ENCODE peak calls at places on chromosomes 1 and 21, in six cellular contexts. One of them, this sample, is unnamed. For H3K4me1, the result is how much of the 10 kb centered on the place peaks cover.

GRCh38 chr1:184210048-184210447 is 158.5 kb downstream of the TSEN15 start:
- ATAC-seq in GM12878: peak
- ATAC-seq in A549: no peak
- ATAC-seq in left lung: peak
- ATAC-seq in pancreas: peak
- ATAC-seq in HCT116: no peak
- ATAC-seq in this sample: no peak

GRCh38 chr21:28111151-28111619 is 881.5 kb downstream of the LTN1 start:
- ATAC-seq in GM12878: no peak
- ATAC-seq in A549: no peak
- ATAC-seq in left lung: peak
- ATAC-seq in pancreas: peak
- ATAC-seq in HCT116: no peak
- ATAC-seq in this sample: peak

GRCh38 chr1:223819730-223820514 is 25.8 kb downstream of the TP53BP2 start:
- ATAC-seq in GM12878: no peak
- ATAC-seq in A549: peak
- ATAC-seq in left lung: peak
- ATAC-seq in pancreas: peak
- ATAC-seq in HCT116: no peak
- ATAC-seq in this sample: peak

GRCh38 chr1:53110370-53111072 is 31.9 kb downstream of the SLC1A7 start:
- ATAC-seq in GM12878: no peak
- ATAC-seq in A549: no peak
- ATAC-seq in left lung: peak
- ATAC-seq in pancreas: peak
- ATAC-seq in HCT116: no peak
- ATAC-seq in this sample: peak

GRCh38 chr1:41672641-41673313 is 188.3 kb upstream of the EDN2 start:
- ATAC-seq in GM12878: peak
- ATAC-seq in A549: no peak
- ATAC-seq in left lung: no peak
- ATAC-seq in pancreas: no peak
- ATAC-seq in HCT116: peak
- ATAC-seq in this sample: no peak

GRCh38 chr1:156516821-156517220 is 16.2 kb upstream of the MEF2D start:
- ATAC-seq in GM12878: no peak
- ATAC-seq in A549: no peak
- ATAC-seq in left lung: no peak
- ATAC-seq in pancreas: no peak
- ATAC-seq in HCT116: no peak
- ATAC-seq in this sample: no peak

GRCh38 chr1:165954940-165955339 is 127.5 kb downstream of the UCK2 start:
- ATAC-seq in GM12878: no peak
- ATAC-seq in A549: no peak
- ATAC-seq in left lung: no peak
- ATAC-seq in pancreas: no peak
- ATAC-seq in HCT116: no peak
- ATAC-seq in this sample: no peak

GRCh38 chr1:183989078-183989577 is 48.4 kb downstream of the COLGALT2 start:
- ATAC-seq in GM12878: peak
- ATAC-seq in A549: no peak
- ATAC-seq in left lung: peak
- ATAC-seq in pancreas: peak
- ATAC-seq in HCT116: no peak
- ATAC-seq in this sample: peak

GRCh38 chr1:209641216-209642181 is 10.7 kb downstream of the LAMB3 start:
- ATAC-seq in GM12878: peak
- ATAC-seq in A549: no peak
- ATAC-seq in left lung: peak
- ATAC-seq in pancreas: peak
- ATAC-seq in HCT116: no peak
- ATAC-seq in this sample: peak

GRCh38 chr1:174039069-174039468 is 16.9 kb upstream of the RC3H1 start:
- ATAC-seq in GM12878: no peak
- ATAC-seq in A549: no peak
- ATAC-seq in left lung: no peak
- ATAC-seq in pancreas: no peak
- ATAC-seq in HCT116: no peak
- ATAC-seq in this sample: no peak

GRCh38 chr1:88890790-88891317 is 513 bp downstream of the GTF2B start:
- ATAC-seq in GM12878: peak
- ATAC-seq in A549: no peak
- ATAC-seq in left lung: peak
- ATAC-seq in pancreas: peak
- ATAC-seq in HCT116: peak
- ATAC-seq in this sample: no peak

GRCh38 chr1:215645861-215646260 is 78.8 kb downstream of the KCTD3 start:
- ATAC-seq in GM12878: no peak
- ATAC-seq in A549: no peak
- ATAC-seq in left lung: no peak
- ATAC-seq in pancreas: no peak
- ATAC-seq in HCT116: no peak
- ATAC-seq in this sample: no peak

GRCh38 chr1:43044572-43045361 is 86.1 kb upstream of the SLC2A1 start:
- ATAC-seq in GM12878: no peak
- ATAC-seq in A549: no peak
- ATAC-seq in left lung: no peak
- ATAC-seq in pancreas: peak
- ATAC-seq in HCT116: no peak
- ATAC-seq in this sample: no peak

GRCh38 chr1:92016720-92017316 is 13.0 kb upstream of the EPHX4 start:
- ATAC-seq in GM12878: no peak
- ATAC-seq in A549: no peak
- ATAC-seq in left lung: no peak
- ATAC-seq in pancreas: no peak
- ATAC-seq in HCT116: no peak
- ATAC-seq in this sample: no peak

GRCh38 chr1:159132271-159132881 is 39.0 kb upstream of the CADM3 start:
- ATAC-seq in GM12878: peak
- ATAC-seq in A549: peak
- ATAC-seq in left lung: peak
- ATAC-seq in pancreas: peak
- ATAC-seq in HCT116: peak
- ATAC-seq in this sample: no peak

GRCh38 chr1:12067900-12068821 is 5.1 kb downstream of the TNFRSF8 start:
- ATAC-seq in GM12878: peak
- ATAC-seq in A549: no peak
- ATAC-seq in left lung: peak
- ATAC-seq in pancreas: no peak
- ATAC-seq in HCT116: no peak
- ATAC-seq in this sample: no peak

GRCh38 chr1:43936470-43937151 is 3.0 kb downstream of the ARTN start:
- ATAC-seq in GM12878: peak
- ATAC-seq in A549: no peak
- ATAC-seq in left lung: peak
- ATAC-seq in pancreas: peak
- ATAC-seq in HCT116: no peak
- ATAC-seq in this sample: peak

GRCh38 chr1:159315381-159315780 is 13.2 kb downstream of the FCER1A start:
- ATAC-seq in GM12878: peak
- ATAC-seq in A549: no peak
- ATAC-seq in left lung: no peak
- ATAC-seq in pancreas: no peak
- ATAC-seq in HCT116: no peak
- ATAC-seq in this sample: no peak

GRCh38 chr1:60849401-60849800 is 233.0 kb upstream of the NFIA start:
- ATAC-seq in GM12878: no peak
- ATAC-seq in A549: no peak
- ATAC-seq in left lung: no peak
- ATAC-seq in pancreas: no peak
- ATAC-seq in HCT116: no peak
- ATAC-seq in this sample: no peak

GRCh38 chr21:31732538-31732864 is 583 bp upstream of the SCAF4 start:
- ATAC-seq in GM12878: no peak
- ATAC-seq in A549: no peak
- ATAC-seq in left lung: no peak
- ATAC-seq in pancreas: no peak
- ATAC-seq in HCT116: no peak
- ATAC-seq in this sample: no peak
- H3K4me3 ChIP-seq in GM12878: peak
- H3K4me3 ChIP-seq in A549: peak
- H3K4me3 ChIP-seq in left lung: peak
- H3K4me3 ChIP-seq in pancreas: peak
- H3K4me3 ChIP-seq in HCT116: peak
- H3K4me3 ChIP-seq in this sample: peak

GRCh38 chr1:226948480-226948879 is 8.4 kb downstream of the COQ8A start:
- ATAC-seq in GM12878: no peak
- ATAC-seq in A549: no peak
- ATAC-seq in left lung: no peak
- ATAC-seq in pancreas: no peak
- ATAC-seq in HCT116: no peak
- ATAC-seq in this sample: no peak
- H3K4me1 ChIP-seq in GM12878: under half
- H3K4me1 ChIP-seq in A549: under half
- H3K4me1 ChIP-seq in left lung: under half
- H3K4me1 ChIP-seq in pancreas: half or more
- H3K4me1 ChIP-seq in HCT116: under half
- H3K4me1 ChIP-seq in this sample: under half

DNA sequence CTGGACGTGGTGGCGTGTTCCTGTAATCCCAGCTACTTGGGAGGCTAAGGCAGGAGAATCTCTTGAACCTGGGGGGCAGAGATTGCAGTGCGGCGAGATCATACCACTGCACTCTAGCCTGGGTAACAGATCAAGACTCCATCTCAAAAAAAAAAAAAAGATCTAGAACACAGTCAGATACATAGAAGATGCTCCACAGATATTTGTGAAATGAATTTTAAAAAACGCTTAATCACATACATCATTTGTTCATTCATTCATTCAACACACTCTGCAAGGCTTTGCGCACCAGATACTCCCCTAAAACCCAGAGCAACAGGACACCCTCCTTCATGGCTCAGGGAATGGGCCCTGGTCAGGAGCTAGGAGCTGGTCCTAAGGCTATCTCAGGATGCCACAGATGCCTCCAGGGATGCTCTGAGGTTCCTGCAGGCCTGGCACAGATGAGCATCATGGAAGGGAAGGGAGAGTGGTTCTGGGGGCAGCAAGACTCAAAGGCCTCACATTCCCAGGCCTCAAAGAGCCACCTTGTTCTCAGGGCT is 6.4 kb downstream of the HSPG2 start:
- ATAC-seq in GM12878: no peak
- ATAC-seq in A549: peak
- ATAC-seq in left lung: no peak
- ATAC-seq in pancreas: no peak
- ATAC-seq in HCT116: peak
- ATAC-seq in this sample: no peak
- H3K4me3 ChIP-seq in GM12878: no peak
- H3K4me3 ChIP-seq in A549: peak
- H3K4me3 ChIP-seq in left lung: no peak
- H3K4me3 ChIP-seq in pancreas: no peak
- H3K4me3 ChIP-seq in HCT116: peak
- H3K4me3 ChIP-seq in this sample: no peak

GRCh38 chr1:235328271-235329138 is at the start of gene GGPS1:
- ATAC-seq in GM12878: peak
- ATAC-seq in A549: peak
- ATAC-seq in left lung: peak
- ATAC-seq in pancreas: peak
- ATAC-seq in HCT116: peak
- ATAC-seq in this sample: peak

GRCh38 chr1:235325854-235326253 is 2.1 kb downstream of the ARID4B start:
- ATAC-seq in GM12878: no peak
- ATAC-seq in A549: no peak
- ATAC-seq in left lung: no peak
- ATAC-seq in pancreas: no peak
- ATAC-seq in HCT116: no peak
- ATAC-seq in this sample: no peak

GRCh38 chr1:235325139-235325538 is 2.8 kb downstream of the ARID4B start:
- ATAC-seq in GM12878: no peak
- ATAC-seq in A549: no peak
- ATAC-seq in left lung: no peak
- ATAC-seq in pancreas: no peak
- ATAC-seq in HCT116: no peak
- ATAC-seq in this sample: no peak

GRCh38 chr1:235327559-235328270 is at the start of gene ARID4B:
- ATAC-seq in GM12878: peak
- ATAC-seq in A549: peak
- ATAC-seq in left lung: peak
- ATAC-seq in pancreas: peak
- ATAC-seq in HCT116: peak
- ATAC-seq in this sample: peak

GRCh38 chr1:235326719-235327558 is 1.0 kb downstream of the ARID4B start:
- ATAC-seq in GM12878: peak
- ATAC-seq in A549: peak
- ATAC-seq in left lung: peak
- ATAC-seq in pancreas: peak
- ATAC-seq in HCT116: no peak
- ATAC-seq in this sample: no peak
- H3K4me1 ChIP-seq in GM12878: under half
- H3K4me1 ChIP-seq in A549: under half
- H3K4me1 ChIP-seq in left lung: half or more
- H3K4me1 ChIP-seq in pancreas: under half
- H3K4me1 ChIP-seq in HCT116: under half
- H3K4me1 ChIP-seq in this sample: under half

GRCh38 chr1:111141803-111142202 is 1.8 kb downstream of the CEPT1 start:
- ATAC-seq in GM12878: no peak
- ATAC-seq in A549: no peak
- ATAC-seq in left lung: no peak
- ATAC-seq in pancreas: no peak
- ATAC-seq in HCT116: no peak
- ATAC-seq in this sample: no peak

GRCh38 chr1:111140680-111140967 is 601 bp downstream of the CEPT1 start:
- ATAC-seq in GM12878: no peak
- ATAC-seq in A549: no peak
- ATAC-seq in left lung: no peak
- ATAC-seq in pancreas: no peak
- ATAC-seq in HCT116: no peak
- ATAC-seq in this sample: no peak

GRCh38 chr1:111139956-111140679 is at the start of the genes CEPT1 and DRAM2:
- ATAC-seq in GM12878: peak
- ATAC-seq in A549: peak
- ATAC-seq in left lung: peak
- ATAC-seq in pancreas: peak
- ATAC-seq in HCT116: peak
- ATAC-seq in this sample: peak

GRCh38 chr1:111141245-111141644 is 1.2 kb downstream of the CEPT1 start:
- ATAC-seq in GM12878: no peak
- ATAC-seq in A549: no peak
- ATAC-seq in left lung: no peak
- ATAC-seq in pancreas: no peak
- ATAC-seq in HCT116: no peak
- ATAC-seq in this sample: no peak

GRCh38 chr1:111139234-111139955 is 498 bp downstream of the DRAM2 start:
- ATAC-seq in GM12878: peak
- ATAC-seq in A549: peak
- ATAC-seq in left lung: peak
- ATAC-seq in pancreas: peak
- ATAC-seq in HCT116: peak
- ATAC-seq in this sample: peak
- H3K4me3 ChIP-seq in GM12878: peak
- H3K4me3 ChIP-seq in A549: peak
- H3K4me3 ChIP-seq in left lung: peak
- H3K4me3 ChIP-seq in pancreas: peak
- H3K4me3 ChIP-seq in HCT116: peak
- H3K4me3 ChIP-seq in this sample: peak

This sample was measured in gastroesophageal sphincter.